ENCODE peak calls at places on chromosomes 13 and 19, in nine cellular contexts. C is choroid plexus epithelial cell; G is AG20443; K is SK-N-DZ; B is endodermal cell; D is fibroblast of lung; X is activated T-cell treated with anti-CD3 and anti-CD28 coated beads for 48 hours; Y is stimulated activated CD4-positive, alpha-beta T cell treated with anti-CD3 and anti-CD28 coated beads, Interleukin-4, amount 100 ng/mL, for 24 hours; Z is cardiac fibroblast. V is an unnamed sample.

GRCh38 chr13:111316161-111316730 is 4.2 kb upstream of the TEX29 start:
- DNase-seq in C (no peak), G (no peak), K (no peak), B (no peak), D (no peak), X (no peak), Y (no peak), Z (no peak), V (no peak)

GRCh38 chr13:97125051-97125809 is 96.9 kb upstream of the MBNL2 start:
- DNase-seq in C (peak; percentile 91), G (peak; percentile 44), K (peak; percentile 94), B (no peak), D (peak; percentile 92), X (peak; percentile 32), Y (peak; percentile 29), Z (peak; percentile 81), V (peak; percentile 70)

GRCh38 chr19:35977446-35978222 is 17.4 kb upstream of the SDHAF1 start:
- DNase-seq in C (no peak), G (no peak), K (peak; percentile 63), B (peak; percentile 94), D (no peak), X (peak; percentile 48), Y (no peak), Z (no peak), V (no peak)

GRCh38 chr13:98476106-98476505 is 100.8 kb downstream of the STK24 start:
- DNase-seq in C (no peak), G (no peak), K (no peak), B (peak; percentile 92), D (no peak), X (peak; percentile 44), Y (peak; percentile 64), Z (peak; percentile 7), V (no peak)

GRCh38 chr13:31110169-31110568 is 51.5 kb downstream of the HSPH1 start:
- DNase-seq in C (no peak), G (no peak), K (no peak), B (no peak), D (no peak), X (no peak), Y (no peak), Z (no peak), V (no peak)

GRCh38 chr13:75402787-75403186 is 79.2 kb downstream of the TBC1D4 start:
- DNase-seq in C (no peak), G (no peak), K (peak; percentile 76), B (no peak), D (no peak), X (no peak), Y (no peak), Z (no peak), V (no peak)

GRCh38 chr13:46667687-46668281 is 114.8 kb downstream of the LRCH1 start:
- DNase-seq in C (no peak), G (peak; percentile 15), K (no peak), B (no peak), D (no peak), X (no peak), Y (no peak), Z (no peak), V (peak; percentile 38)

GRCh38 chr13:27969866-27970229 is 733 bp upstream of the CDX2 start:
- DNase-seq in C (no peak), G (no peak), K (no peak), B (no peak), D (no peak), X (no peak), Y (no peak), Z (no peak), V (no peak)

GRCh38 chr13:35718084-35718483 is 241.6 kb upstream of the MAB21L1 start:
- DNase-seq in C (no peak), G (no peak), K (peak; percentile 31), B (no peak), D (no peak), X (no peak), Y (no peak), Z (no peak), V (no peak)

GRCh38 chr19:50909240-50910070 is 1.7 kb downstream of the KLK4 start:
- DNase-seq in C (peak; percentile 25), G (peak; percentile 47), K (peak; percentile 94), B (peak; percentile 100), D (no peak), X (peak; percentile 39), Y (peak; percentile 15), Z (peak; percentile 48), V (peak; percentile 13)

GRCh38 chr13:98228661-98229349 is 51.7 kb upstream of the RNF113B start:
- DNase-seq in C (peak; percentile 38), G (peak; percentile 77), K (no peak), B (no peak), D (peak; percentile 60), X (no peak), Y (no peak), Z (no peak), V (no peak)

GRCh38 chr13:35957174-35957867 is 173.9 kb downstream of the DCLK1 start:
- DNase-seq in C (no peak), G (peak; percentile 53), K (no peak), B (no peak), D (peak; percentile 14), X (no peak), Y (no peak), Z (peak; percentile 89), V (peak; percentile 42)

GRCh38 chr19:5585461-5586299 is 17.9 kb upstream of the TINCR start:
- DNase-seq in C (peak; percentile 44), G (no peak), K (no peak), B (peak; percentile 94), D (peak; percentile 25), X (peak; percentile 33), Y (peak; percentile 42), Z (no peak), V (no peak)

V was measured in fibroblast of pulmonary artery.